ENCODE peak calls at places on chromosome 6, in seven cellular contexts. One of them, this sample, is unnamed. For H3K27me3 and H3K36me3, the result is how much of the 10 kb centered on the place peaks cover.

GRCh38 chr6:6248651-6249050 is 71.8 kb downstream of the F13A1 start:
- DNase-seq in left lung: no peak
- DNase-seq in brain microvascular endothelial cell: no peak
- DNase-seq in left ventricle myocardium inferior: no peak
- DNase-seq in hepatocyte: no peak
- DNase-seq in body of pancreas: no peak
- DNase-seq in lower lobe of right lung: no peak
- DNase-seq in this sample: no peak

GRCh38 chr6:154615483-154616025 is 105.1 kb upstream of the CNKSR3 start:
- DNase-seq in left lung: peak
- DNase-seq in brain microvascular endothelial cell: peak
- DNase-seq in left ventricle myocardium inferior: peak
- DNase-seq in hepatocyte: peak
- DNase-seq in body of pancreas: peak
- DNase-seq in lower lobe of right lung: peak
- DNase-seq in this sample: peak

GRCh38 chr6:167404385-167405049 is 79.6 kb downstream of the TTLL2 start:
- DNase-seq in left lung: no peak
- DNase-seq in brain microvascular endothelial cell: no peak
- DNase-seq in left ventricle myocardium inferior: no peak
- DNase-seq in hepatocyte: no peak
- DNase-seq in body of pancreas: no peak
- DNase-seq in lower lobe of right lung: no peak
- DNase-seq in this sample: peak

GRCh38 chr6:136073216-136073615 is 176.9 kb downstream of the MTFR2 start:
- DNase-seq in left lung: no peak
- DNase-seq in brain microvascular endothelial cell: no peak
- DNase-seq in left ventricle myocardium inferior: no peak
- DNase-seq in hepatocyte: no peak
- DNase-seq in body of pancreas: no peak
- DNase-seq in lower lobe of right lung: no peak
- DNase-seq in this sample: no peak

GRCh38 chr6:15481892-15482291 is 180.9 kb downstream of the DTNBP1 start:
- DNase-seq in left lung: no peak
- DNase-seq in brain microvascular endothelial cell: no peak
- DNase-seq in left ventricle myocardium inferior: no peak
- DNase-seq in hepatocyte: no peak
- DNase-seq in body of pancreas: no peak
- DNase-seq in lower lobe of right lung: no peak
- DNase-seq in this sample: no peak

GRCh38 chr6:73746776-73747175 is 50.8 kb downstream of the CD109 start:
- DNase-seq in left lung: no peak
- DNase-seq in brain microvascular endothelial cell: peak
- DNase-seq in left ventricle myocardium inferior: no peak
- DNase-seq in hepatocyte: no peak
- DNase-seq in body of pancreas: no peak
- DNase-seq in lower lobe of right lung: no peak
- DNase-seq in this sample: no peak

GRCh38 chr6:31915351-31915750 is 12.2 kb upstream of the C2 start:
- DNase-seq in left lung: no peak
- DNase-seq in brain microvascular endothelial cell: no peak
- DNase-seq in left ventricle myocardium inferior: no peak
- DNase-seq in hepatocyte: no peak
- DNase-seq in body of pancreas: no peak
- DNase-seq in lower lobe of right lung: no peak
- DNase-seq in this sample: no peak

GRCh38 chr6:56802570-56802969 is 152.3 kb upstream of the BEND6 start:
- DNase-seq in left lung: no peak
- DNase-seq in brain microvascular endothelial cell: peak
- DNase-seq in left ventricle myocardium inferior: no peak
- DNase-seq in hepatocyte: no peak
- DNase-seq in body of pancreas: no peak
- DNase-seq in lower lobe of right lung: no peak
- DNase-seq in this sample: no peak

GRCh38 chr6:142947702-142948480 is 2.9 kb upstream of the HIVEP2 start:
- DNase-seq in left lung: no peak
- DNase-seq in brain microvascular endothelial cell: no peak
- DNase-seq in left ventricle myocardium inferior: no peak
- DNase-seq in hepatocyte: no peak
- DNase-seq in body of pancreas: peak
- DNase-seq in lower lobe of right lung: no peak
- DNase-seq in this sample: no peak

GRCh38 chr6:27478141-27478705 is 5.3 kb upstream of the ZNF184 start:
- DNase-seq in left lung: no peak
- DNase-seq in brain microvascular endothelial cell: no peak
- DNase-seq in left ventricle myocardium inferior: no peak
- DNase-seq in hepatocyte: peak
- DNase-seq in body of pancreas: no peak
- DNase-seq in lower lobe of right lung: no peak
- DNase-seq in this sample: peak

GRCh38 chr6:19325335-19325789 is 511.8 kb upstream of the ID4 start:
- DNase-seq in left lung: no peak
- DNase-seq in brain microvascular endothelial cell: no peak
- DNase-seq in left ventricle myocardium inferior: no peak
- DNase-seq in hepatocyte: peak
- DNase-seq in body of pancreas: no peak
- DNase-seq in lower lobe of right lung: no peak
- DNase-seq in this sample: no peak

GRCh38 chr6:132780770-132781371 is 17.6 kb downstream of the SLC18B1 start:
- DNase-seq in left lung: no peak
- DNase-seq in brain microvascular endothelial cell: no peak
- DNase-seq in left ventricle myocardium inferior: no peak
- DNase-seq in hepatocyte: peak
- DNase-seq in body of pancreas: no peak
- DNase-seq in lower lobe of right lung: no peak
- DNase-seq in this sample: no peak

GRCh38 chr6:166782541-166782940 is 155.5 kb upstream of the RPS6KA2 start:
- DNase-seq in left lung: no peak
- DNase-seq in brain microvascular endothelial cell: no peak
- DNase-seq in left ventricle myocardium inferior: no peak
- DNase-seq in hepatocyte: no peak
- DNase-seq in body of pancreas: no peak
- DNase-seq in lower lobe of right lung: no peak
- DNase-seq in this sample: peak

GRCh38 chr6:119347466-119348307 is 1.9 kb downstream of the MAN1A1 start:
- DNase-seq in left lung: peak
- DNase-seq in brain microvascular endothelial cell: no peak
- DNase-seq in left ventricle myocardium inferior: peak
- DNase-seq in hepatocyte: peak
- DNase-seq in body of pancreas: peak
- DNase-seq in lower lobe of right lung: peak
- DNase-seq in this sample: peak

GRCh38 chr6:18595774-18596528 is 208.8 kb downstream of the RNF144B start:
- DNase-seq in left lung: no peak
- DNase-seq in brain microvascular endothelial cell: peak
- DNase-seq in left ventricle myocardium inferior: no peak
- DNase-seq in hepatocyte: peak
- DNase-seq in body of pancreas: peak
- DNase-seq in lower lobe of right lung: no peak
- DNase-seq in this sample: peak

GRCh38 chr6:168228676-168229367 is 90.8 kb downstream of the DACT2 start:
- DNase-seq in left lung: no peak
- DNase-seq in brain microvascular endothelial cell: no peak
- DNase-seq in left ventricle myocardium inferior: no peak
- DNase-seq in hepatocyte: no peak
- DNase-seq in body of pancreas: no peak
- DNase-seq in lower lobe of right lung: no peak
- DNase-seq in this sample: no peak

GRCh38 chr6:108169801-108170606 is 4.2 kb downstream of the NR2E1 start:
- DNase-seq in left lung: no peak
- DNase-seq in brain microvascular endothelial cell: no peak
- DNase-seq in left ventricle myocardium inferior: no peak
- DNase-seq in hepatocyte: no peak
- DNase-seq in body of pancreas: no peak
- DNase-seq in lower lobe of right lung: no peak
- DNase-seq in this sample: peak

GRCh38 chr6:108170607-108171290 is 4.9 kb downstream of the NR2E1 start:
- DNase-seq in left lung: no peak
- DNase-seq in brain microvascular endothelial cell: no peak
- DNase-seq in left ventricle myocardium inferior: no peak
- DNase-seq in hepatocyte: no peak
- DNase-seq in body of pancreas: no peak
- DNase-seq in lower lobe of right lung: no peak
- DNase-seq in this sample: peak

GRCh38 chr6:108168501-108168979 is 2.7 kb downstream of the NR2E1 start:
- DNase-seq in left lung: peak
- DNase-seq in brain microvascular endothelial cell: no peak
- DNase-seq in left ventricle myocardium inferior: no peak
- DNase-seq in hepatocyte: peak
- DNase-seq in body of pancreas: peak
- DNase-seq in lower lobe of right lung: peak
- DNase-seq in this sample: peak

GRCh38 chr6:108168026-108168463 is 2.2 kb downstream of the NR2E1 start:
- DNase-seq in left lung: peak
- DNase-seq in brain microvascular endothelial cell: no peak
- DNase-seq in left ventricle myocardium inferior: no peak
- DNase-seq in hepatocyte: no peak
- DNase-seq in body of pancreas: no peak
- DNase-seq in lower lobe of right lung: no peak
- DNase-seq in this sample: peak

DNA sequence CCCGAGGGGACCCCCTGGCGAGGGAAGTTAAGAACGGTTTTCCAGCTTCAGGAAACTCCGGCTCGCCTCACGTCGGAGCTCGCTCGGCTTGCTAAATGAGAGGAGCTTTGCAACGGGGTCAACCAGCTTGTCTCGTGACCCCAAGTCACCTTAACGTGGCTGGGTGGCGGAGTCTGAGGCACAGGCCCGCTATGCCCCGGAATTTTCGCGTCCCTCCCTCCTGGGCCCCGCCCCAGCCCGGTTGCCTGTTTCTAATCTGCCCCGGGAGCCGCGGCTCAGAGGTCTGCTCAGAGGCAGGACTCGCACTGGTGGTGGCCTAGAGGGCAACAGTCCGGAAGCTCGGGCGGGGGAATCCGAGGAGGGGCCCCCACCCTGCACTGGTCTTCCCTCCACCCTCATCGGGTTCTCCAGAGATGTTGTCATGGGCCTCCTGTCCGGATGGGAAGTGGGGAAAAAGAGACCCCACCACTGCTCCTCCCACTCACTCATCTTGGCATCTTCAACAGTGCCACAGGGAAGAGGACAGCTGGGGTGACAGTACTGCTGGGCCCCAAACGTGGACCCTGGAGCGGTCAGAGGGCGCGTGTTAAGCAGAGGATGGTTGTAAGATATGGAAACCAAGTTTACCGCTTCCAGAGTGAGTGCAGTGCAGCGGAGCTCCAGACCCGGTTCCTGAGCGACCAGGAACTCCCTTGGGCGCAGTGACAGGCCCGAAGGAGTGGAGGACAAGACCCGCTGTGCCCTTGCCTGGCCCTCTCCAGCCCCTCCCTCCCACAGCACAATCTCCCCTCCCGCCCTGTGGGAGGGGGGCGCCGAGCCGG is 3.4 kb downstream of the NR2E1 start:
- DNase-seq in left lung: peak
- DNase-seq in brain microvascular endothelial cell: no peak
- DNase-seq in left ventricle myocardium inferior: no peak
- DNase-seq in hepatocyte: no peak
- DNase-seq in body of pancreas: no peak
- DNase-seq in lower lobe of right lung: no peak
- DNase-seq in this sample: peak
- H3K27me3 ChIP-seq in left lung: half or more
- H3K27me3 ChIP-seq in brain microvascular endothelial cell: half or more
- H3K27me3 ChIP-seq in left ventricle myocardium inferior: half or more
- H3K27me3 ChIP-seq in hepatocyte: half or more
- H3K27me3 ChIP-seq in body of pancreas: under half
- H3K27me3 ChIP-seq in lower lobe of right lung: half or more
- H3K27me3 ChIP-seq in this sample: half or more

DNA sequence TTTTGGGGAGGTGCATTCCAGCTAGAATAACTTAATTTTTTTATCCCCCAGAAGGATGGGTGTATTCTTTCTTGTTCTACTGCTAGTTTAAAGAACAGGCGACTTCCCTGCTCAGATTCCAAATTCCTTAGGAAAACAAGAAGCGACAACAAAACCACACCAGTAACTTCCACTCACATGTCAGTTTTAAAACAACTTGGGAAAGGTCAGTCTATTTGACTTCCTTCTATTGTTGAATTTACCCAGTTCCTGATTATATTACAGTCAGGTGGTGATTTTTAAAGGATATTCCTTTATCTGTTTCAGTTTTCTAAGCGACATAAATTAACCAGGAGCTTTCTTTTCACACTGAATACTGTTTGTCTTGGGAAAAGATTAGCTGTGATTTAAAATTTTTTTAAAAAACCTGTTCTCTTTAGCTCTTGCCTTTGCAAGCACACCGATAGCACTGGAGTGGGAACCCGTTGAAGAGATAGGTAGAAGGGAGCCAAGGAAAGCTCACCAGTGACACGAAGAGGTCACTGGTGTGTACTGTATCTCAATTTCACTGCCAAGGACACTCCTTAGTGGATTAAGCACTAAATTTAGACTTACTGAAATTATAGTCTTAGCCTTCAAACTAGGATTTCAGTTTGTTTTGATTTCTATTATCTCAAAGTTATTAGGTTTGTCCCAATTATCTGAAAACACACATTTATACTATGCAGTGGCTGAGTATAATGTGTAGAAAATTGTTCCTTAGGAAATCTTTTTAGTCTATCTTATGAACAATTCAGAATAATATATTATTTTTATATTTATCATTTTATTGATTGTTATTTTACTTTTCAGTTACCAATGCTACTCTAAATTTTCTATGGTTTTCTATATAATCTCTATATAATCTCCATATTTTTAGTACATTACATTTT is 22.3 kb downstream of the MARCKS start:
- DNase-seq in left lung: no peak
- DNase-seq in brain microvascular endothelial cell: peak
- DNase-seq in left ventricle myocardium inferior: no peak
- DNase-seq in hepatocyte: peak
- DNase-seq in body of pancreas: peak
- DNase-seq in lower lobe of right lung: no peak
- DNase-seq in this sample: peak
- H3K4me3 ChIP-seq in left lung: no peak
- H3K4me3 ChIP-seq in brain microvascular endothelial cell: no peak
- H3K4me3 ChIP-seq in left ventricle myocardium inferior: peak
- H3K4me3 ChIP-seq in hepatocyte: no peak
- H3K4me3 ChIP-seq in body of pancreas: no peak
- H3K4me3 ChIP-seq in lower lobe of right lung: peak
- H3K4me3 ChIP-seq in this sample: no peak

DNA sequence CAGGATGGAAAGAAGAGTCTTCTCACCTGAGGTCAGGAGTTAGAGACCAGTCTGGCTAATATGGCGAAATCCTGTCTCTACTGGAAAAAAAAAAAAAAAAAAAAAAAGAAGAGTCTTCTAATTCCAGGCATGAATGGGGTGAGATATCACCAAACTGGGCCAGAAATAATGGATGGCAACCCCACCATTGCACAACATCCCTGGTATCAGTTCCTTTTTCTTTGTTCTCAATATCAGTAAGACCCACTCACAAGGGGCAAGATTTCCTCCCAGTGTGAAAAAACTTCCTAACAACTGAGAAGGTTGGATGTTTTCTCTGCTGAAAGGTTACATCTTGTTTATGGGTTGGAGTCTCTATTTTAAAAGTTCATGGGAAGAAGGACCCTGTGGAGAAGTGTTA is 23.6 kb upstream of the NR2E1 start:
- DNase-seq in left lung: no peak
- DNase-seq in brain microvascular endothelial cell: no peak
- DNase-seq in left ventricle myocardium inferior: no peak
- DNase-seq in hepatocyte: no peak
- DNase-seq in body of pancreas: no peak
- DNase-seq in lower lobe of right lung: no peak
- DNase-seq in this sample: no peak
- H3K36me3 ChIP-seq in left lung: under half
- H3K36me3 ChIP-seq in brain microvascular endothelial cell: under half
- H3K36me3 ChIP-seq in left ventricle myocardium inferior: under half
- H3K36me3 ChIP-seq in hepatocyte: under half
- H3K36me3 ChIP-seq in body of pancreas: under half
- H3K36me3 ChIP-seq in lower lobe of right lung: under half
- H3K36me3 ChIP-seq in this sample: under half

GRCh38 chr6:137493218-137494038 is 766 bp downstream of the OLIG3 start:
- DNase-seq in left lung: peak
- DNase-seq in brain microvascular endothelial cell: no peak
- DNase-seq in left ventricle myocardium inferior: no peak
- DNase-seq in hepatocyte: no peak
- DNase-seq in body of pancreas: peak
- DNase-seq in lower lobe of right lung: peak
- DNase-seq in this sample: peak
- H3K27me3 ChIP-seq in left lung: half or more
- H3K27me3 ChIP-seq in brain microvascular endothelial cell: half or more
- H3K27me3 ChIP-seq in left ventricle myocardium inferior: half or more
- H3K27me3 ChIP-seq in hepatocyte: half or more
- H3K27me3 ChIP-seq in body of pancreas: under half
- H3K27me3 ChIP-seq in lower lobe of right lung: half or more
- H3K27me3 ChIP-seq in this sample: half or more

This sample was measured in H7.